ENCODE peak calls at places on chromosomes 2 and 18, in seven cellular contexts. One of them, this sample, is unnamed.

GRCh38 chr2:235826791-235827190 is 332.9 kb downstream of the AGAP1 start:
- DNase-seq in Peyer's patch: no peak
- DNase-seq in body of pancreas: no peak
- DNase-seq in lower lobe of right lung: no peak
- DNase-seq in left lung: no peak
- DNase-seq in Karpas-422: no peak
- DNase-seq in adrenal gland: no peak
- DNase-seq in this sample: no peak

GRCh38 chr18:29874519-29875098 is 1167.9 kb downstream of the DSC3 start:
- DNase-seq in Peyer's patch: no peak
- DNase-seq in body of pancreas: no peak
- DNase-seq in lower lobe of right lung: no peak
- DNase-seq in left lung: no peak
- DNase-seq in Karpas-422: peak; percentile 75
- DNase-seq in adrenal gland: no peak
- DNase-seq in this sample: no peak

GRCh38 chr18:80202264-80202998 is 44.9 kb downstream of the PARD6G start:
- DNase-seq in Peyer's patch: no peak
- DNase-seq in body of pancreas: no peak
- DNase-seq in lower lobe of right lung: no peak
- DNase-seq in left lung: no peak
- DNase-seq in Karpas-422: no peak
- DNase-seq in adrenal gland: no peak
- DNase-seq in this sample: no peak

GRCh38 chr2:156452971-156453370 is 16.8 kb downstream of the GPD2 start:
- DNase-seq in Peyer's patch: no peak
- DNase-seq in body of pancreas: no peak
- DNase-seq in lower lobe of right lung: no peak
- DNase-seq in left lung: no peak
- DNase-seq in Karpas-422: no peak
- DNase-seq in adrenal gland: no peak
- DNase-seq in this sample: no peak

GRCh38 chr2:60553496-60553991 is at the start of gene BCL11A:
- DNase-seq in Peyer's patch: peak; percentile 79
- DNase-seq in body of pancreas: peak; percentile 74
- DNase-seq in lower lobe of right lung: peak; percentile 68
- DNase-seq in left lung: peak; percentile 84
- DNase-seq in Karpas-422: peak; percentile 95
- DNase-seq in adrenal gland: peak; percentile 79
- DNase-seq in this sample: no peak

GRCh38 chr2:124888431-124888830 is 863.3 kb downstream of the CNTNAP5 start:
- DNase-seq in Peyer's patch: no peak
- DNase-seq in body of pancreas: no peak
- DNase-seq in lower lobe of right lung: no peak
- DNase-seq in left lung: no peak
- DNase-seq in Karpas-422: no peak
- DNase-seq in adrenal gland: no peak
- DNase-seq in this sample: no peak

GRCh38 chr18:12777543-12777942 is 74.7 kb downstream of the PSMG2 start:
- DNase-seq in Peyer's patch: no peak
- DNase-seq in body of pancreas: no peak
- DNase-seq in lower lobe of right lung: no peak
- DNase-seq in left lung: no peak
- DNase-seq in Karpas-422: no peak
- DNase-seq in adrenal gland: no peak
- DNase-seq in this sample: no peak

GRCh38 chr2:217827430-217828201 is 175.2 kb downstream of the TNS1 start:
- DNase-seq in Peyer's patch: no peak
- DNase-seq in body of pancreas: no peak
- DNase-seq in lower lobe of right lung: peak; percentile 68
- DNase-seq in left lung: peak; percentile 72
- DNase-seq in Karpas-422: no peak
- DNase-seq in adrenal gland: no peak
- DNase-seq in this sample: no peak

GRCh38 chr2:18525236-18525635 is 35.2 kb downstream of the RDH14 start:
- DNase-seq in Peyer's patch: no peak
- DNase-seq in body of pancreas: no peak
- DNase-seq in lower lobe of right lung: no peak
- DNase-seq in left lung: no peak
- DNase-seq in Karpas-422: no peak
- DNase-seq in adrenal gland: no peak
- DNase-seq in this sample: no peak

GRCh38 chr2:225270861-225271260 is 128.6 kb upstream of the NYAP2 start:
- DNase-seq in Peyer's patch: no peak
- DNase-seq in body of pancreas: no peak
- DNase-seq in lower lobe of right lung: no peak
- DNase-seq in left lung: no peak
- DNase-seq in Karpas-422: peak; percentile 94
- DNase-seq in adrenal gland: no peak
- DNase-seq in this sample: peak; percentile 13

GRCh38 chr18:332721-333513 is 65.1 kb upstream of the THOC1 start:
- DNase-seq in Peyer's patch: no peak
- DNase-seq in body of pancreas: no peak
- DNase-seq in lower lobe of right lung: no peak
- DNase-seq in left lung: no peak
- DNase-seq in Karpas-422: no peak
- DNase-seq in adrenal gland: no peak
- DNase-seq in this sample: no peak

GRCh38 chr2:85132392-85132791 is 800 bp upstream of the TCF7L1 start:
- DNase-seq in Peyer's patch: no peak
- DNase-seq in body of pancreas: no peak
- DNase-seq in lower lobe of right lung: no peak
- DNase-seq in left lung: no peak
- DNase-seq in Karpas-422: no peak
- DNase-seq in adrenal gland: no peak
- DNase-seq in this sample: no peak

GRCh38 chr2:82282111-82282882 is 1977.7 kb upstream of the LRRTM1 start:
- DNase-seq in Peyer's patch: no peak
- DNase-seq in body of pancreas: no peak
- DNase-seq in lower lobe of right lung: no peak
- DNase-seq in left lung: no peak
- DNase-seq in Karpas-422: no peak
- DNase-seq in adrenal gland: no peak
- DNase-seq in this sample: no peak

GRCh38 chr2:112547333-112547732 is 5.1 kb downstream of the POLR1B start:
- DNase-seq in Peyer's patch: no peak
- DNase-seq in body of pancreas: no peak
- DNase-seq in lower lobe of right lung: no peak
- DNase-seq in left lung: peak; percentile 43
- DNase-seq in Karpas-422: no peak
- DNase-seq in adrenal gland: no peak
- DNase-seq in this sample: no peak

GRCh38 chr2:29278964-29279363 is 163.7 kb downstream of the CLIP4 start:
- DNase-seq in Peyer's patch: no peak
- DNase-seq in body of pancreas: no peak
- DNase-seq in lower lobe of right lung: no peak
- DNase-seq in left lung: no peak
- DNase-seq in Karpas-422: no peak
- DNase-seq in adrenal gland: no peak
- DNase-seq in this sample: no peak

GRCh38 chr2:231110551-231110950 is 14.3 kb downstream of the HTR2B start:
- DNase-seq in Peyer's patch: no peak
- DNase-seq in body of pancreas: no peak
- DNase-seq in lower lobe of right lung: no peak
- DNase-seq in left lung: no peak
- DNase-seq in Karpas-422: no peak
- DNase-seq in adrenal gland: no peak
- DNase-seq in this sample: no peak

GRCh38 chr2:119367472-119368099 is 809 bp downstream of the DBI start:
- DNase-seq in Peyer's patch: peak; percentile 46
- DNase-seq in body of pancreas: peak; percentile 60
- DNase-seq in lower lobe of right lung: peak; percentile 76
- DNase-seq in left lung: peak; percentile 75
- DNase-seq in Karpas-422: peak; percentile 75
- DNase-seq in adrenal gland: peak; percentile 53
- DNase-seq in this sample: peak; percentile 17

GRCh38 chr18:42310956-42311355 is 355.9 kb downstream of the PIK3C3 start:
- DNase-seq in Peyer's patch: no peak
- DNase-seq in body of pancreas: no peak
- DNase-seq in lower lobe of right lung: no peak
- DNase-seq in left lung: no peak
- DNase-seq in Karpas-422: no peak
- DNase-seq in adrenal gland: no peak
- DNase-seq in this sample: no peak

GRCh38 chr2:241473399-241473798 is 35.0 kb downstream of the STK25 start:
- DNase-seq in Peyer's patch: no peak
- DNase-seq in body of pancreas: no peak
- DNase-seq in lower lobe of right lung: no peak
- DNase-seq in left lung: no peak
- DNase-seq in Karpas-422: no peak
- DNase-seq in adrenal gland: no peak
- DNase-seq in this sample: no peak

GRCh38 chr18:72700961-72701710 is 157.0 kb upstream of the CBLN2 start:
- DNase-seq in Peyer's patch: no peak
- DNase-seq in body of pancreas: no peak
- DNase-seq in lower lobe of right lung: no peak
- DNase-seq in left lung: no peak
- DNase-seq in Karpas-422: peak; percentile 54
- DNase-seq in adrenal gland: no peak
- DNase-seq in this sample: no peak

GRCh38 chr2:222738759-222739292 is 67.4 kb downstream of the MOGAT1 start:
- DNase-seq in Peyer's patch: no peak
- DNase-seq in body of pancreas: no peak
- DNase-seq in lower lobe of right lung: no peak
- DNase-seq in left lung: no peak
- DNase-seq in Karpas-422: no peak
- DNase-seq in adrenal gland: no peak
- DNase-seq in this sample: no peak

GRCh38 chr2:100198461-100199230 is 56.3 kb upstream of the AFF3 start:
- DNase-seq in Peyer's patch: no peak
- DNase-seq in body of pancreas: no peak
- DNase-seq in lower lobe of right lung: no peak
- DNase-seq in left lung: no peak
- DNase-seq in Karpas-422: no peak
- DNase-seq in adrenal gland: no peak
- DNase-seq in this sample: no peak

GRCh38 chr2:78940998-78941397 is 84.5 kb upstream of the REG3G start:
- DNase-seq in Peyer's patch: no peak
- DNase-seq in body of pancreas: no peak
- DNase-seq in lower lobe of right lung: no peak
- DNase-seq in left lung: no peak
- DNase-seq in Karpas-422: peak; percentile 55
- DNase-seq in adrenal gland: no peak
- DNase-seq in this sample: no peak

GRCh38 chr2:78941751-78942150 is 83.8 kb upstream of the REG3G start:
- DNase-seq in Peyer's patch: no peak
- DNase-seq in body of pancreas: no peak
- DNase-seq in lower lobe of right lung: no peak
- DNase-seq in left lung: no peak
- DNase-seq in Karpas-422: no peak
- DNase-seq in adrenal gland: no peak
- DNase-seq in this sample: no peak
- H3K4me3 ChIP-seq in Peyer's patch: no peak overlapping the region
- H3K4me3 ChIP-seq in body of pancreas: no peak overlapping the region
- H3K4me3 ChIP-seq in lower lobe of right lung: no peak overlapping the region
- H3K4me3 ChIP-seq in left lung: no peak overlapping the region
- H3K4me3 ChIP-seq in Karpas-422: no peak overlapping the region
- H3K4me3 ChIP-seq in adrenal gland: no peak overlapping the region
- H3K4me3 ChIP-seq in this sample: no peak overlapping the region

GRCh38 chr18:26506012-26506411 is 42.3 kb downstream of the KCTD1 start:
- DNase-seq in Peyer's patch: no peak
- DNase-seq in body of pancreas: no peak
- DNase-seq in lower lobe of right lung: no peak
- DNase-seq in left lung: no peak
- DNase-seq in Karpas-422: no peak
- DNase-seq in adrenal gland: no peak
- DNase-seq in this sample: no peak

GRCh38 chr18:26515643-26516495 is 32.5 kb downstream of the KCTD1 start:
- DNase-seq in Peyer's patch: no peak
- DNase-seq in body of pancreas: no peak
- DNase-seq in lower lobe of right lung: no peak
- DNase-seq in left lung: no peak
- DNase-seq in Karpas-422: no peak
- DNase-seq in adrenal gland: no peak
- DNase-seq in this sample: no peak

GRCh38 chr18:26516964-26517363 is 31.4 kb downstream of the KCTD1 start:
- DNase-seq in Peyer's patch: no peak
- DNase-seq in body of pancreas: no peak
- DNase-seq in lower lobe of right lung: no peak
- DNase-seq in left lung: no peak
- DNase-seq in Karpas-422: no peak
- DNase-seq in adrenal gland: no peak
- DNase-seq in this sample: no peak

GRCh38 chr18:26510337-26510736 is 38.0 kb downstream of the KCTD1 start:
- DNase-seq in Peyer's patch: no peak
- DNase-seq in body of pancreas: no peak
- DNase-seq in lower lobe of right lung: no peak
- DNase-seq in left lung: no peak
- DNase-seq in Karpas-422: no peak
- DNase-seq in adrenal gland: no peak
- DNase-seq in this sample: no peak

GRCh38 chr18:26511339-26512071 is 36.8 kb downstream of the KCTD1 start:
- DNase-seq in Peyer's patch: no peak
- DNase-seq in body of pancreas: no peak
- DNase-seq in lower lobe of right lung: no peak
- DNase-seq in left lung: no peak
- DNase-seq in Karpas-422: no peak
- DNase-seq in adrenal gland: no peak
- DNase-seq in this sample: no peak
- H3K4me1 ChIP-seq in Peyer's patch: no peaks in the 10 kb centered on the region
- H3K4me1 ChIP-seq in body of pancreas: peaks cover 14% of the 10 kb centered on the region
- H3K4me1 ChIP-seq in lower lobe of right lung: no peaks in the 10 kb centered on the region
- H3K4me1 ChIP-seq in left lung: peaks cover 4% of the 10 kb centered on the region
- H3K4me1 ChIP-seq in Karpas-422: no peaks in the 10 kb centered on the region
- H3K4me1 ChIP-seq in adrenal gland: peaks cover 56% of the 10 kb centered on the region
- H3K4me1 ChIP-seq in this sample: no peaks in the 10 kb centered on the region

GRCh38 chr2:42351864-42352263 is 9.2 kb downstream of the COX7A2L start:
- DNase-seq in Peyer's patch: no peak
- DNase-seq in body of pancreas: no peak
- DNase-seq in lower lobe of right lung: no peak
- DNase-seq in left lung: no peak
- DNase-seq in Karpas-422: no peak
- DNase-seq in adrenal gland: no peak
- DNase-seq in this sample: no peak
- H3K36me3 ChIP-seq in Peyer's patch: no peaks in the 10 kb centered on the region
- H3K36me3 ChIP-seq in body of pancreas: no peaks in the 10 kb centered on the region
- H3K36me3 ChIP-seq in lower lobe of right lung: peaks cover 37% of the 10 kb centered on the region
- H3K36me3 ChIP-seq in left lung: peaks cover 53% of the 10 kb centered on the region
- H3K36me3 ChIP-seq in Karpas-422: peaks cover 17% of the 10 kb centered on the region
- H3K36me3 ChIP-seq in adrenal gland: no peaks in the 10 kb centered on the region
- H3K36me3 ChIP-seq in this sample: peaks cover 23% of the 10 kb centered on the region

DNA sequence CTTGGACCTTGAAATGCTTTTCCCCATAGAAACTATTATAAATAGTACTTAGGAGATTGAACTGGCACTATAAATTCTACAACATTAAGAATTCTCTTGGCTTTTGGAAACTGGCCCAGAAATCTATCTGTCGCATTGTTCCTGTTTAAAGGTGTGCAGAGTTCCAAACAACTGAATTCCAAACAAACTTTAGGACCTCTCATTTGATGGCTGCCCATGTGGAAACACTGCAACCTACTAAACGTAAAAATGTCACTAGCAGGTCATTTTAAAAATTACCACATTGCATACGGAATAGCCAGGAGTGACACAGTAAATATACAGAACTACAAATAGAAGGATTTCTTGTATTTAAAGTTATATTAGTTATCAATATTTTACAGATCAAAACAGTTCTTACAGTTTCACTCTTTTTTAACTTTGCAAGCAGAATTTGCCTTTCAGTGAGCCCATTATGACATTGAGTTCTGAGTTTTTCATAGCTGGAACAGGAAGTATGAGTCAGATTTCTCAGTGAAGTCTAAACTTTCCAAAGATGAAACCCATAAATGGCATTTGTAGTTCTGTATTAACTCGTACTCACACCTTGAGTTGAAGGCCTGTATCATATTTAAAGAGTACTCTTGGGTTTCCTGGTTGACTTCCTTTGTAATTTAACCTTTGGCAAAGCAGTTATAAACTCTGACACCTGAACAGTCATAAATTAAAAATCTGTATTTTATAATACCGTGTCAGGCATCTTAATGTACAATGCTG is 142.3 kb upstream of the BOD1L2 start:
- DNase-seq in Peyer's patch: no peak
- DNase-seq in body of pancreas: no peak
- DNase-seq in lower lobe of right lung: no peak
- DNase-seq in left lung: no peak
- DNase-seq in Karpas-422: no peak
- DNase-seq in adrenal gland: no peak
- DNase-seq in this sample: peak; percentile 4
- H3K4me3 ChIP-seq in Peyer's patch: no peak overlapping the region
- H3K4me3 ChIP-seq in body of pancreas: no peak overlapping the region
- H3K4me3 ChIP-seq in lower lobe of right lung: no peak overlapping the region
- H3K4me3 ChIP-seq in left lung: no peak overlapping the region
- H3K4me3 ChIP-seq in Karpas-422: no peak overlapping the region
- H3K4me3 ChIP-seq in adrenal gland: no peak overlapping the region
- H3K4me3 ChIP-seq in this sample: no peak overlapping the region